ENCODE peak calls at places on chromosomes 12 and 14, in five cellular contexts. S, O, J, T and B are unnamed samples.

GRCh38 chr12:53972152-53972702 is 699 bp upstream of the HOXC11 start:
- DNase-seq in S (no peak), O (no peak), J (no peak), T (no peak), B (no peak)

GRCh38 chr14:102011631-102012030 is 47.3 kb downstream of the DYNC1H1 start:
- DNase-seq in S (no peak), O (no peak), J (no peak), T (no peak), B (no peak)

GRCh38 chr12:131210506-131211278 is 257.0 kb downstream of the ADGRD1 start:
- DNase-seq in S (peak), O (no peak), J (no peak), T (no peak), B (no peak)

GRCh38 chr14:33689680-33690079 is 261.2 kb downstream of the EGLN3 start:
- DNase-seq in S (no peak), O (no peak), J (no peak), T (no peak), B (no peak)

GRCh38 chr14:73887116-73887490 is 444 bp downstream of the ZNF410 start:
- DNase-seq in S (no peak), O (peak), J (no peak), T (no peak), B (no peak)

GRCh38 chr12:51687142-51687935 is 96.3 kb downstream of the SCN8A start:
- DNase-seq in S (no peak), O (peak), J (peak), T (no peak), B (no peak)

GRCh38 chr14:36767603-36768281 is 106.1 kb downstream of the PAX9 start:
- DNase-seq in S (no peak), O (peak), J (no peak), T (no peak), B (no peak)

GRCh38 chr12:92075425-92075891 is 70.2 kb downstream of the BTG1 start:
- DNase-seq in S (no peak), O (peak), J (no peak), T (no peak), B (no peak)

GRCh38 chr14:102417118-102417517 is 54.4 kb downstream of the TECPR2 start:
- DNase-seq in S (no peak), O (no peak), J (no peak), T (no peak), B (no peak)

GRCh38 chr14:100359111-100359510 is 36.0 kb downstream of the SLC25A47 start:
- DNase-seq in S (no peak), O (no peak), J (no peak), T (no peak), B (no peak)

GRCh38 chr12:112900298-112901145 is 6.2 kb upstream of the OAS1 start:
- DNase-seq in S (no peak), O (peak), J (peak), T (peak), B (no peak)

GRCh38 chr14:53509227-53509822 is 356.2 kb upstream of the DDHD1 start:
- DNase-seq in S (no peak), O (peak), J (peak), T (no peak), B (no peak)

GRCh38 chr14:26255213-26255612 is 342.6 kb downstream of the NOVA1 start:
- DNase-seq in S (no peak), O (peak), J (peak), T (no peak), B (no peak)

GRCh38 chr12:54135621-54136027 is 53.2 kb downstream of the SMUG1 start:
- DNase-seq in S (no peak), O (peak), J (no peak), T (no peak), B (no peak)

GRCh38 chr14:71309756-71310155 is 402.5 kb downstream of the PCNX1 start:
- DNase-seq in S (no peak), O (no peak), J (no peak), T (no peak), B (no peak)

GRCh38 chr14:71308671-71309070 is 401.4 kb downstream of the PCNX1 start:
- DNase-seq in S (no peak), O (no peak), J (no peak), T (no peak), B (no peak)

GRCh38 chr14:71300474-71301359 is 393.5 kb downstream of the PCNX1 start:
- DNase-seq in S (no peak), O (peak), J (no peak), T (no peak), B (no peak)

DNA sequence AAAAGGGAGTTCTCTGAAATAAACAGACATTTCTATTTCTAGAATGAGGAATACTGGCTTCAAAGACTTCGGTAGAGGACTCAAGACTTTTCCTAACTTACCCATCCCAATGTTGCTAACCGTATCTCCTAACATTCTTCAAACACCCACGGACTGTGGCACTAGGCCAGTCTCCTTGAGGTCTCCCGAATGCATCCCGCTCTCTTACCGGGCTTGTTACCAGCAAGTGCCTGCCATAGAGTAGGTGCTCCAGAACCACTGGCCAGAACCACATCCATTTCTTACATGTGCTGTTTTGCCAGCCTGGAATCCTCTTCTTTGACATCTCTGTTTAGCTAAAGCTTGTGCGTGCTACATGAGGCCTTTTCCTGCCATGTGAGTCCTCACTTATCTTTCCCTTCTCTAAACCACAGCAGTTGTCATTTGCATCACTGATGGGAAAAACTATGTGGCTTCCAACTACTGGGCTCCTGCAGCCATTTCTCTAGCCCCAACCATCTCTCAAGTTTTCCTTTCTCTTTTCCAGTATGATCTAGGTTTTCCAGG is 397.4 kb downstream of the PCNX1 start:
- DNase-seq in S (no peak), O (no peak), J (no peak), T (no peak), B (no peak)
- TF ChIP-seq CTCF in S (no peak), O (no peak), J (no peak), T (no peak), B (no peak)

DNA sequence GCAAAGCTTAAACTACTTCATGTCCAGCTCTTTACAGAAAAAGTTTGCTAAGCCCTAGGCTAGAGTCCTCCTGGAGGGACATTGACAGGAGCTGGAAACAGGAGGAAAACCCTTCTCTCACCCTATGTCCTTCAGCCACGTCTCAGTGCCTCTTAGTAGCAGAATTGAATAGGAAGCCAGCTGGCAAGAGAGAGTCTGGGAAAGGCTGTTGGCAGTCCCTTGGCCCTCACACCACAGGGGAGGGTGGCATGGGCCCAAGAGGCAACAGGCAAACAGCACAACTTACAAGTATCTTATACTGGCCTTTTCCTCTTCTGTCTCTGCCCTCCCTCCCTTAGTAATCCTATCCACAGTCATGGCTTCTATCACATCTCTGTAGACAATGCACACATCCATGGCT is 27.7 kb upstream of the DHRS2 start:
- DNase-seq in S (no peak), O (no peak), J (no peak), T (peak), B (no peak)
- TF ChIP-seq CTCF in S (no peak), O (no peak), J (no peak), T (no peak), B (no peak)

GRCh38 chr14:78790262-78790661 is 620.1 kb downstream of the NRXN3 start:
- DNase-seq in S (no peak), O (no peak), J (no peak), T (no peak), B (no peak)
- TF ChIP-seq CTCF in S (no peak), O (no peak), J (no peak), T (no peak), B (no peak)

GRCh38 chr12:4809013-4809448 is 88.8 kb downstream of the GALNT8 start:
- DNase-seq in S (no peak), O (no peak), J (peak), T (no peak), B (no peak)
- TF ChIP-seq CTCF in S (no peak), O (no peak), J (no peak), T (no peak), B (no peak)

GRCh38 chr14:43548368-43548767 is 958.7 kb downstream of the FSCB start:
- DNase-seq in S (no peak), O (no peak), J (no peak), T (no peak), B (no peak)
- TF ChIP-seq CTCF in S (no peak), O (no peak), J (no peak), T (no peak), B (no peak)

GRCh38 chr12:80834724-80835123 is 103.0 kb downstream of the LIN7A start:
- DNase-seq in S (no peak), O (peak), J (no peak), T (no peak), B (no peak)

GRCh38 chr12:80838024-80838658 is 99.6 kb downstream of the LIN7A start:
- DNase-seq in S (no peak), O (no peak), J (no peak), T (no peak), B (no peak)

GRCh38 chr12:80838708-80839107 is 99.0 kb downstream of the LIN7A start:
- DNase-seq in S (no peak), O (peak), J (no peak), T (no peak), B (no peak)

DNA sequence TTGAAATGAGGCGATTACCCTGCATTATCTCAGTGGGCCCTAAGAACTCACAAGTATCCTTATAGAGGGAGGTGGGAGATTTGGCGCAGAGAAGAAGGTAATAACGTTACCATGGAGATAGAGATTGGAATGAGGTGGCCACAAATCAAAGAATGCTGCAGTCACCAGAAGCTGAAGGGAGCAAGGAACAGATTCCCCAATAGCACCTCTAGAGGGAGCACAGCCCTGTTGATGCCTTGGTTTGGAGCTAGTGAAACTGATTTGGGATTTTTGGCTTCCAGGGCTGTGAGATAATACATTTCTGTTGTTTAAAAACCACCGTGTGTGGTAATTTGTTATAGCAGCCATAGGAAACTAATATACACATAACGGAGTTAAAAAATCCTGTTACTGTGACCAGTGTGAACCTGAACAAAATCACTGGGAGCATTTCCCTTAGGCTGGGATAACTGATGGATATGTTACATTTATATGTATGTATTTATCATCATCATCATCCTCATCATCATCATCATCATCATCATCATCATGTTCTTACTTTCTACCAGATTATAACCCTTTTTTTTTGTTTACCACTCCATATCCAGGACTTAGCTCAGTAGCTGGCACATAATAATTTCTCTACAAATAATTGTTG is 100.3 kb downstream of the LIN7A start:
- DNase-seq in S (no peak), O (peak), J (peak), T (no peak), B (no peak)
- TF ChIP-seq CTCF in S (peak), O (peak), J (no peak), T (peak), B (no peak)

GRCh38 chr12:84920331-84920730 is 7.7 kb upstream of the SLC6A15 start:
- DNase-seq in S (no peak), O (no peak), J (no peak), T (no peak), B (no peak)

GRCh38 chr12:84919271-84919670 is 6.7 kb upstream of the SLC6A15 start:
- DNase-seq in S (no peak), O (peak), J (no peak), T (no peak), B (no peak)

GRCh38 chr12:84924956-84925355 is 12.4 kb upstream of the SLC6A15 start:
- DNase-seq in S (no peak), O (peak), J (no peak), T (no peak), B (no peak)

GRCh38 chr12:84922721-84923120 is 10.1 kb upstream of the SLC6A15 start:
- DNase-seq in S (no peak), O (peak), J (no peak), T (no peak), B (no peak)
- TF ChIP-seq CTCF in S (no peak), O (no peak), J (no peak), T (no peak), B (no peak)

GRCh38 chr12:155006-155405 is 59.0 kb downstream of the SLC6A12 start:
- DNase-seq in S (no peak), O (no peak), J (no peak), T (no peak), B (no peak)

GRCh38 chr12:152440-152839 is 61.5 kb downstream of the SLC6A12 start:
- DNase-seq in S (no peak), O (no peak), J (no peak), T (no peak), B (no peak)

GRCh38 chr12:151579-151978 is 62.4 kb downstream of the SLC6A12 start:
- DNase-seq in S (no peak), O (no peak), J (no peak), T (no peak), B (no peak)

GRCh38 chr12:154058-154457 is 59.9 kb downstream of the SLC6A12 start:
- DNase-seq in S (no peak), O (no peak), J (no peak), T (no peak), B (no peak)

GRCh38 chr12:153080-153746 is 60.7 kb downstream of the SLC6A12 start:
- DNase-seq in S (peak), O (peak), J (peak), T (peak), B (peak)
- TF ChIP-seq CTCF in S (peak), O (peak), J (peak), T (peak), B (no peak)

GRCh38 chr12:130013771-130014484 is 110.1 kb upstream of the TMEM132D start:
- DNase-seq in S (peak), O (peak), J (peak), T (peak), B (no peak)
- TF ChIP-seq CTCF in S (peak), O (peak), J (no peak), T (peak), B (no peak)

GRCh38 chr14:97275276-97275675 is 478.1 kb downstream of the VRK1 start:
- DNase-seq in S (no peak), O (no peak), J (no peak), T (no peak), B (no peak)

GRCh38 chr14:97276573-97276972 is 479.4 kb downstream of the VRK1 start:
- DNase-seq in S (no peak), O (no peak), J (no peak), T (no peak), B (no peak)

GRCh38 chr14:97270308-97270707 is 473.1 kb downstream of the VRK1 start:
- DNase-seq in S (no peak), O (no peak), J (no peak), T (no peak), B (no peak)

GRCh38 chr14:97274626-97275025 is 477.4 kb downstream of the VRK1 start:
- DNase-seq in S (no peak), O (no peak), J (no peak), T (no peak), B (no peak)

DNA sequence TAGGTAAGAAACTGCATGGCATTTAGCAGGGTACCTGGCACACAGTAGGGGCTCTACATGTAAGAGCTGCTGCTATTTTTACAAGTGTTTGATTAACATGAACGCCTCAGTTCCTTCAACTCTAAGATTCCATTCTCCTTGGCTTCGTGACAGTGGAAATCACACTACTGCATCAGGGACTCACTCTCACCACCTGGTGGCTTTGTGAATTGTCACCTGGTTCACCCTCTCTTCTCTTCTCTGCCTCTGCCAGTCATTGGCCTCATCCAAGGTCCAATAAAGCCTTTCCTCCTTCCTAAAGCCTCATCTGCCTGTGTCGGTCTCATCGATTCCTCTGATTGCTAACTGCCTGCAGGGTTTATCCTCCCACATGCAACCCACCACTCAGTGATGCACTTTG is 476.4 kb downstream of the VRK1 start:
- DNase-seq in S (no peak), O (no peak), J (no peak), T (no peak), B (no peak)
- TF ChIP-seq CTCF in S (no peak), O (no peak), J (no peak), T (no peak), B (no peak)